ENCODE peak calls at places on chromosome 14, in eight cellular contexts. One of them, this sample, is unnamed.

GRCh38 chr14:38073641-38074040 is 134.1 kb upstream of the SSTR1 start:
- DNase-seq in ovary: no peak
- DNase-seq in uterus: no peak
- DNase-seq in IMR-90: no peak
- DNase-seq in esophagus squamous epithelium: no peak
- DNase-seq in GM12892: no peak
- DNase-seq in A549: no peak
- DNase-seq in GM12878: no peak
- DNase-seq in this sample: no peak

GRCh38 chr14:83664389-83664788 is 1865.6 kb upstream of the FLRT2 start:
- DNase-seq in ovary: no peak
- DNase-seq in uterus: no peak
- DNase-seq in IMR-90: no peak
- DNase-seq in A549: no peak
- DNase-seq in esophagus squamous epithelium: no peak
- DNase-seq in GM12878: no peak
- DNase-seq in GM12892: no peak
- DNase-seq in this sample: no peak

GRCh38 chr14:55097894-55098560 is 31.0 kb upstream of the LGALS3 start:
- DNase-seq in esophagus squamous epithelium: no peak
- DNase-seq in GM12892: peak
- DNase-seq in GM12878: peak
- DNase-seq in IMR-90: no peak
- DNase-seq in A549: no peak
- DNase-seq in uterus: no peak
- DNase-seq in ovary: no peak
- DNase-seq in this sample: no peak

GRCh38 chr14:95432152-95433093 is 84.0 kb downstream of the SYNE3 start:
- DNase-seq in ovary: peak
- DNase-seq in esophagus squamous epithelium: no peak
- DNase-seq in A549: peak
- DNase-seq in GM12892: no peak
- DNase-seq in IMR-90: peak
- DNase-seq in GM12878: no peak
- DNase-seq in uterus: peak
- DNase-seq in this sample: no peak

GRCh38 chr14:72617391-72618011 is 276.4 kb downstream of the DPF3 start:
- DNase-seq in ovary: peak
- DNase-seq in uterus: no peak
- DNase-seq in GM12892: no peak
- DNase-seq in A549: no peak
- DNase-seq in GM12878: no peak
- DNase-seq in esophagus squamous epithelium: no peak
- DNase-seq in IMR-90: no peak
- DNase-seq in this sample: no peak

GRCh38 chr14:70118064-70118463 is 70.7 kb downstream of the SLC8A3 start:
- DNase-seq in ovary: no peak
- DNase-seq in uterus: no peak
- DNase-seq in A549: no peak
- DNase-seq in GM12878: no peak
- DNase-seq in IMR-90: no peak
- DNase-seq in GM12892: no peak
- DNase-seq in esophagus squamous epithelium: no peak
- DNase-seq in this sample: no peak

GRCh38 chr14:102095231-102095870 is 8.5 kb upstream of the HSP90AA1 start:
- DNase-seq in A549: no peak
- DNase-seq in uterus: no peak
- DNase-seq in esophagus squamous epithelium: no peak
- DNase-seq in GM12878: no peak
- DNase-seq in ovary: no peak
- DNase-seq in IMR-90: peak
- DNase-seq in GM12892: no peak
- DNase-seq in this sample: no peak

GRCh38 chr14:105528197-105528858 is 1.9 kb downstream of the TMEM121 start:
- DNase-seq in A549: peak
- DNase-seq in uterus: peak
- DNase-seq in IMR-90: peak
- DNase-seq in ovary: peak
- DNase-seq in GM12878: no peak
- DNase-seq in GM12892: peak
- DNase-seq in esophagus squamous epithelium: no peak
- DNase-seq in this sample: peak

GRCh38 chr14:69268763-69269162 is 8.8 kb downstream of the GALNT16 start:
- DNase-seq in ovary: no peak
- DNase-seq in IMR-90: peak
- DNase-seq in uterus: no peak
- DNase-seq in GM12878: no peak
- DNase-seq in GM12892: no peak
- DNase-seq in esophagus squamous epithelium: no peak
- DNase-seq in A549: no peak
- DNase-seq in this sample: no peak

GRCh38 chr14:74505831-74506230 is 12.3 kb downstream of the ISCA2 start:
- DNase-seq in ovary: peak
- DNase-seq in esophagus squamous epithelium: no peak
- DNase-seq in IMR-90: no peak
- DNase-seq in GM12892: peak
- DNase-seq in GM12878: no peak
- DNase-seq in A549: no peak
- DNase-seq in uterus: no peak
- DNase-seq in this sample: no peak

DNA sequence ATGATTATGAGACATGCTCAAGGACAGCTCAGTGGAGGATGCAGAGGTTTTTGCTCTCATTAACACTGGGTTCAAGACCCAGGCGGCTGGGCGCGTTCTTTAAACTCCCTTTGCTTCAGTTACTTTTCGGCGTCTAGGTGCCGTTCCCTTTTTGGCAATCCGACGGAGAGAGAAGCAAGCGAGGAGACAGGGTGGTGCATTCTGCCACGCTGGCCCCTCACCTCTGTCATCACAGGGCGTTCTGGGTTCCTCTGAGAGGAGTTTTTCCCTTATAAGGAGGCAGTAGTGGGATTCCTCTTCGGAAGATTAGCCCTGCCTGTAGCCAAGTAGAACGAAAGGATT is 9.0 kb upstream of the NEMF start:
- DNase-seq in uterus: peak
- DNase-seq in IMR-90: peak
- DNase-seq in A549: peak
- DNase-seq in esophagus squamous epithelium: no peak
- DNase-seq in GM12892: no peak
- DNase-seq in GM12878: no peak
- DNase-seq in ovary: peak
- DNase-seq in this sample: no peak
- TF ChIP-seq POLR2A in uterus: no peak
- TF ChIP-seq POLR2A in IMR-90: peak
- TF ChIP-seq POLR2A in A549: peak
- TF ChIP-seq POLR2A in esophagus squamous epithelium: peak
- TF ChIP-seq POLR2A in GM12892: peak
- TF ChIP-seq POLR2A in GM12878: peak
- TF ChIP-seq POLR2A in ovary: peak
- TF ChIP-seq POLR2A in this sample: peak

GRCh38 chr14:23641180-23641914 is 5.2 kb downstream of the DHRS2 start:
- DNase-seq in ovary: no peak
- DNase-seq in GM12892: no peak
- DNase-seq in IMR-90: no peak
- DNase-seq in esophagus squamous epithelium: no peak
- DNase-seq in uterus: no peak
- DNase-seq in A549: no peak
- DNase-seq in GM12878: no peak
- DNase-seq in this sample: no peak
- TF ChIP-seq POLR2A in ovary: no peak
- TF ChIP-seq POLR2A in GM12892: no peak
- TF ChIP-seq POLR2A in IMR-90: no peak
- TF ChIP-seq POLR2A in esophagus squamous epithelium: no peak
- TF ChIP-seq POLR2A in uterus: no peak
- TF ChIP-seq POLR2A in A549: no peak
- TF ChIP-seq POLR2A in GM12878: no peak
- TF ChIP-seq POLR2A in this sample: no peak

GRCh38 chr14:34059925-34060746 is 109.3 kb upstream of the EGLN3 start:
- DNase-seq in GM12878: no peak
- DNase-seq in A549: peak
- DNase-seq in esophagus squamous epithelium: no peak
- DNase-seq in GM12892: peak
- DNase-seq in ovary: peak
- DNase-seq in uterus: peak
- DNase-seq in IMR-90: peak
- DNase-seq in this sample: peak
- TF ChIP-seq POLR2A in GM12878: peak
- TF ChIP-seq POLR2A in A549: peak
- TF ChIP-seq POLR2A in esophagus squamous epithelium: peak
- TF ChIP-seq POLR2A in GM12892: no peak
- TF ChIP-seq POLR2A in ovary: no peak
- TF ChIP-seq POLR2A in uterus: peak
- TF ChIP-seq POLR2A in IMR-90: no peak
- TF ChIP-seq POLR2A in this sample: no peak

GRCh38 chr14:24443053-24443683 is 592 bp upstream of the SDR39U1 start:
- DNase-seq in A549: no peak
- DNase-seq in esophagus squamous epithelium: no peak
- DNase-seq in GM12878: no peak
- DNase-seq in GM12892: no peak
- DNase-seq in IMR-90: no peak
- DNase-seq in ovary: no peak
- DNase-seq in uterus: no peak
- DNase-seq in this sample: no peak
- TF ChIP-seq POLR2A in A549: no peak
- TF ChIP-seq POLR2A in esophagus squamous epithelium: no peak
- TF ChIP-seq POLR2A in GM12878: no peak
- TF ChIP-seq POLR2A in GM12892: no peak
- TF ChIP-seq POLR2A in IMR-90: no peak
- TF ChIP-seq POLR2A in ovary: no peak
- TF ChIP-seq POLR2A in uterus: no peak
- TF ChIP-seq POLR2A in this sample: no peak

GRCh38 chr14:76956253-76957090 is 72.0 kb downstream of the IRF2BPL start:
- DNase-seq in uterus: peak
- DNase-seq in GM12892: no peak
- DNase-seq in ovary: peak
- DNase-seq in esophagus squamous epithelium: peak
- DNase-seq in GM12878: no peak
- DNase-seq in A549: peak
- DNase-seq in IMR-90: peak
- DNase-seq in this sample: peak
- TF ChIP-seq POLR2A in uterus: no peak
- TF ChIP-seq POLR2A in GM12892: peak
- TF ChIP-seq POLR2A in ovary: no peak
- TF ChIP-seq POLR2A in esophagus squamous epithelium: peak
- TF ChIP-seq POLR2A in GM12878: peak
- TF ChIP-seq POLR2A in A549: peak
- TF ChIP-seq POLR2A in IMR-90: no peak
- TF ChIP-seq POLR2A in this sample: no peak

GRCh38 chr14:71321556-71322315 is 414.5 kb downstream of the PCNX1 start:
- DNase-seq in ovary: no peak
- DNase-seq in GM12878: no peak
- DNase-seq in IMR-90: peak
- DNase-seq in A549: peak
- DNase-seq in uterus: no peak
- DNase-seq in esophagus squamous epithelium: no peak
- DNase-seq in GM12892: no peak
- DNase-seq in this sample: no peak

GRCh38 chr14:71319646-71320045 is 412.4 kb downstream of the PCNX1 start:
- DNase-seq in uterus: peak
- DNase-seq in esophagus squamous epithelium: no peak
- DNase-seq in IMR-90: peak
- DNase-seq in GM12878: no peak
- DNase-seq in A549: peak
- DNase-seq in GM12892: no peak
- DNase-seq in ovary: no peak
- DNase-seq in this sample: no peak

GRCh38 chr14:71318097-71318459 is 410.8 kb downstream of the PCNX1 start:
- DNase-seq in IMR-90: no peak
- DNase-seq in uterus: no peak
- DNase-seq in esophagus squamous epithelium: no peak
- DNase-seq in GM12878: no peak
- DNase-seq in A549: no peak
- DNase-seq in GM12892: no peak
- DNase-seq in ovary: no peak
- DNase-seq in this sample: no peak

GRCh38 chr14:71320734-71321555 is 413.7 kb downstream of the PCNX1 start:
- DNase-seq in ovary: peak
- DNase-seq in GM12878: no peak
- DNase-seq in GM12892: peak
- DNase-seq in uterus: peak
- DNase-seq in esophagus squamous epithelium: no peak
- DNase-seq in A549: peak
- DNase-seq in IMR-90: peak
- DNase-seq in this sample: peak

DNA sequence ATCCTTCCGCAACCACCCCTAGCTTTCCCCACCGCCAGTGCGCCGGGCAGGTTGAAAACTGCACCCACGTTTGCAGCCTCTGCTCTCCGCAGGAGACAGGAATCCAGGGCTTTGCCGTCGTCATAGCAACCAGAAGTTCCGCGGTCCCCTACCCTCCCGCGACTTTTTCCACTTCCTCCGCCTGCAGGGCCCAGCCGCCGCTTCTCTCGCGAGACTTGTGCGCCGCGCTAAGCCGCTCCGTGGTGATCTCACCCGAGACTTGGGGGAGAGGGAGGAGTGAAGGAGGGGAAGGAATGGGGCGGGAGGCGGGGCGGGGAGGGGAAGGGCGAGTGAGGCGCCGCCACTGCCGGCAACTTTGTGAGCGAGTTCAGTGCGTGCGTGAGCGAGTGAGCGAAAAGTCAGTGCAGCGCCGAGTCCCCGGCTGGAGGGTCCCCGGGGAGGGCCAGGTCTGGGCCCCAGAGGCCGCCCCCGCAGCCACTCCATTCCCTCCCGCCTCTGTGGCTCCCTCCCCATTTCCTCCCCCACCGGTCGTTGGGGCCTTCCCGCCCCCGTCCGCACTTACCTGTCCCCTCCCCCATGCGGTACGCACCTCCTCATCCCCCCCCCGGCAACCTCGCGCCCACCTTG is 413.0 kb downstream of the PCNX1 start:
- DNase-seq in GM12892: peak
- DNase-seq in esophagus squamous epithelium: peak
- DNase-seq in GM12878: peak
- DNase-seq in A549: peak
- DNase-seq in ovary: peak
- DNase-seq in uterus: peak
- DNase-seq in IMR-90: peak
- DNase-seq in this sample: peak
- TF ChIP-seq POLR2A in GM12892: peak
- TF ChIP-seq POLR2A in esophagus squamous epithelium: peak
- TF ChIP-seq POLR2A in GM12878: peak
- TF ChIP-seq POLR2A in A549: peak
- TF ChIP-seq POLR2A in ovary: peak
- TF ChIP-seq POLR2A in uterus: peak
- TF ChIP-seq POLR2A in IMR-90: peak
- TF ChIP-seq POLR2A in this sample: peak

GRCh38 chr14:64914237-64914971 is at the start of gene CHURC1:
- DNase-seq in A549: peak
- DNase-seq in GM12892: peak
- DNase-seq in IMR-90: peak
- DNase-seq in uterus: peak
- DNase-seq in ovary: peak
- DNase-seq in GM12878: peak
- DNase-seq in esophagus squamous epithelium: peak
- DNase-seq in this sample: peak
- TF ChIP-seq POLR2A in A549: peak
- TF ChIP-seq POLR2A in GM12892: peak
- TF ChIP-seq POLR2A in IMR-90: peak
- TF ChIP-seq POLR2A in uterus: peak
- TF ChIP-seq POLR2A in ovary: peak
- TF ChIP-seq POLR2A in GM12878: peak
- TF ChIP-seq POLR2A in esophagus squamous epithelium: peak
- TF ChIP-seq POLR2A in this sample: peak

This sample was measured in H54.